ENCODE peak calls at places on chromosomes 5 and 9, in six cellular contexts. One of them, this sample, is unnamed.
A peak's percentile ranks its signal among the peaks of the same experiment; 100 is the strongest.

GRCh38 chr5:14105717-14106435 is 37.3 kb upstream of the TRIO start:
- DNase-seq in osteocyte: no peak
- DNase-seq in MM.1S: no peak
- DNase-seq in choroid plexus epithelial cell: peak; percentile 91
- DNase-seq in AG09319: no peak
- DNase-seq in nephron progenitor cell: no peak
- DNase-seq in this sample: no peak

GRCh38 chr5:39947657-39948056 is 522.9 kb upstream of the DAB2 start:
- DNase-seq in osteocyte: no peak
- DNase-seq in nephron progenitor cell: no peak
- DNase-seq in MM.1S: no peak
- DNase-seq in choroid plexus epithelial cell: peak; percentile 15
- DNase-seq in AG09319: no peak
- DNase-seq in this sample: no peak

GRCh38 chr5:176565760-176566288 is 16.7 kb downstream of the CDHR2 start:
- DNase-seq in AG09319: no peak
- DNase-seq in MM.1S: no peak
- DNase-seq in osteocyte: no peak
- DNase-seq in choroid plexus epithelial cell: no peak
- DNase-seq in nephron progenitor cell: no peak
- DNase-seq in this sample: no peak

GRCh38 chr9:93155716-93156474 is 21.8 kb upstream of the NINJ1 start:
- DNase-seq in AG09319: no peak
- DNase-seq in nephron progenitor cell: no peak
- DNase-seq in MM.1S: no peak
- DNase-seq in choroid plexus epithelial cell: no peak
- DNase-seq in osteocyte: no peak
- DNase-seq in this sample: no peak

GRCh38 chr5:10708189-10708944 is 52.7 kb downstream of the DAP start:
- DNase-seq in choroid plexus epithelial cell: no peak
- DNase-seq in nephron progenitor cell: no peak
- DNase-seq in AG09319: no peak
- DNase-seq in MM.1S: no peak
- DNase-seq in osteocyte: no peak
- DNase-seq in this sample: no peak

GRCh38 chr5:68381909-68382308 is 166.4 kb downstream of the PIK3R1 start:
- DNase-seq in AG09319: no peak
- DNase-seq in osteocyte: no peak
- DNase-seq in MM.1S: no peak
- DNase-seq in nephron progenitor cell: no peak
- DNase-seq in choroid plexus epithelial cell: no peak
- DNase-seq in this sample: no peak

GRCh38 chr9:137484551-137485315 is 25.6 kb upstream of the NSMF start:
- DNase-seq in AG09319: no peak
- DNase-seq in choroid plexus epithelial cell: no peak
- DNase-seq in osteocyte: no peak
- DNase-seq in nephron progenitor cell: no peak
- DNase-seq in MM.1S: no peak
- DNase-seq in this sample: no peak

GRCh38 chr9:124840300-124840833 is 12.9 kb upstream of the WDR38 start:
- DNase-seq in MM.1S: no peak
- DNase-seq in nephron progenitor cell: no peak
- DNase-seq in choroid plexus epithelial cell: no peak
- DNase-seq in AG09319: no peak
- DNase-seq in osteocyte: no peak
- DNase-seq in this sample: no peak

GRCh38 chr9:128091144-128091543 is 23.1 kb downstream of the SLC25A25 start:
- DNase-seq in MM.1S: no peak
- DNase-seq in choroid plexus epithelial cell: peak; percentile 90
- DNase-seq in osteocyte: no peak
- DNase-seq in nephron progenitor cell: peak; percentile 73
- DNase-seq in AG09319: peak; percentile 90
- DNase-seq in this sample: peak; percentile 39

GRCh38 chr5:39517800-39518199 is 93.0 kb upstream of the DAB2 start:
- DNase-seq in choroid plexus epithelial cell: peak; percentile 91
- DNase-seq in osteocyte: no peak
- DNase-seq in MM.1S: no peak
- DNase-seq in AG09319: no peak
- DNase-seq in nephron progenitor cell: no peak
- DNase-seq in this sample: no peak

GRCh38 chr5:40134883-40135520 is 544.7 kb upstream of the PTGER4 start:
- DNase-seq in MM.1S: no peak
- DNase-seq in choroid plexus epithelial cell: peak; percentile 57
- DNase-seq in nephron progenitor cell: no peak
- DNase-seq in osteocyte: no peak
- DNase-seq in AG09319: no peak
- DNase-seq in this sample: no peak

GRCh38 chr5:143014017-143014651 is 244.0 kb downstream of the ARHGAP26 start:
- DNase-seq in choroid plexus epithelial cell: peak; percentile 32
- DNase-seq in osteocyte: no peak
- DNase-seq in nephron progenitor cell: peak; percentile 59
- DNase-seq in MM.1S: no peak
- DNase-seq in AG09319: no peak
- DNase-seq in this sample: peak; percentile 12

GRCh38 chr9:133731876-133732321 is 6.3 kb downstream of the SARDH start:
- DNase-seq in choroid plexus epithelial cell: peak; percentile 72
- DNase-seq in nephron progenitor cell: peak; percentile 57
- DNase-seq in osteocyte: peak; percentile 80
- DNase-seq in MM.1S: no peak
- DNase-seq in AG09319: no peak
- DNase-seq in this sample: no peak

GRCh38 chr5:157828949-157829639 is 29.9 kb downstream of the CLINT1 start:
- DNase-seq in nephron progenitor cell: no peak
- DNase-seq in osteocyte: no peak
- DNase-seq in AG09319: no peak
- DNase-seq in MM.1S: no peak
- DNase-seq in choroid plexus epithelial cell: peak; percentile 20
- DNase-seq in this sample: no peak

GRCh38 chr5:150317048-150318003 is 14.6 kb upstream of the ARSI start:
- DNase-seq in MM.1S: no peak
- DNase-seq in AG09319: peak; percentile 49
- DNase-seq in nephron progenitor cell: peak; percentile 44
- DNase-seq in osteocyte: no peak
- DNase-seq in choroid plexus epithelial cell: peak; percentile 95
- DNase-seq in this sample: peak; percentile 30

GRCh38 chr9:33019797-33020196 is 5.3 kb upstream of the DNAJA1 start:
- DNase-seq in MM.1S: no peak
- DNase-seq in osteocyte: no peak
- DNase-seq in choroid plexus epithelial cell: no peak
- DNase-seq in AG09319: no peak
- DNase-seq in nephron progenitor cell: no peak
- DNase-seq in this sample: no peak

GRCh38 chr9:74920944-74921626 is 31.6 kb downstream of the C9orf40 start:
- DNase-seq in osteocyte: no peak
- DNase-seq in choroid plexus epithelial cell: no peak
- DNase-seq in MM.1S: no peak
- DNase-seq in nephron progenitor cell: no peak
- DNase-seq in AG09319: no peak
- DNase-seq in this sample: no peak

GRCh38 chr5:55360190-55360589 is 52.4 kb downstream of the MTREX start:
- DNase-seq in osteocyte: no peak
- DNase-seq in MM.1S: no peak
- DNase-seq in nephron progenitor cell: no peak
- DNase-seq in choroid plexus epithelial cell: peak; percentile 39
- DNase-seq in AG09319: no peak
- DNase-seq in this sample: no peak

GRCh38 chr5:175657593-175658271 is at the start of gene HRH2:
- DNase-seq in osteocyte: no peak
- DNase-seq in MM.1S: peak; percentile 81
- DNase-seq in AG09319: no peak
- DNase-seq in nephron progenitor cell: peak; percentile 60
- DNase-seq in choroid plexus epithelial cell: peak; percentile 4
- DNase-seq in this sample: peak; percentile 13

GRCh38 chr5:134581241-134581981 is 51.2 kb downstream of the SAR1B start:
- DNase-seq in MM.1S: no peak
- DNase-seq in AG09319: no peak
- DNase-seq in osteocyte: no peak
- DNase-seq in choroid plexus epithelial cell: no peak
- DNase-seq in nephron progenitor cell: no peak
- DNase-seq in this sample: no peak

GRCh38 chr9:133114886-133115603 is 6.0 kb downstream of the RALGDS start:
- DNase-seq in AG09319: no peak
- DNase-seq in nephron progenitor cell: no peak
- DNase-seq in osteocyte: no peak
- DNase-seq in MM.1S: no peak
- DNase-seq in choroid plexus epithelial cell: no peak
- DNase-seq in this sample: no peak

GRCh38 chr5:135308752-135309151 is 90.3 kb downstream of the MACROH2A1 start:
- DNase-seq in osteocyte: peak; percentile 77
- DNase-seq in AG09319: no peak
- DNase-seq in choroid plexus epithelial cell: peak; percentile 90
- DNase-seq in MM.1S: no peak
- DNase-seq in nephron progenitor cell: no peak
- DNase-seq in this sample: no peak

GRCh38 chr5:61298580-61298979 is 33.5 kb upstream of the ZSWIM6 start:
- DNase-seq in choroid plexus epithelial cell: peak; percentile 68
- DNase-seq in nephron progenitor cell: no peak
- DNase-seq in osteocyte: no peak
- DNase-seq in AG09319: no peak
- DNase-seq in MM.1S: no peak
- DNase-seq in this sample: no peak

GRCh38 chr5:61301820-61302563 is 30.1 kb upstream of the ZSWIM6 start:
- DNase-seq in MM.1S: no peak
- DNase-seq in nephron progenitor cell: no peak
- DNase-seq in choroid plexus epithelial cell: peak; percentile 99
- DNase-seq in AG09319: peak; percentile 96
- DNase-seq in osteocyte: no peak
- DNase-seq in this sample: no peak

GRCh38 chr5:61303348-61303747 is 28.7 kb upstream of the ZSWIM6 start:
- DNase-seq in MM.1S: peak; percentile 44
- DNase-seq in choroid plexus epithelial cell: no peak
- DNase-seq in AG09319: no peak
- DNase-seq in nephron progenitor cell: no peak
- DNase-seq in osteocyte: no peak
- DNase-seq in this sample: no peak

GRCh38 chr5:61299254-61299653 is 32.8 kb upstream of the ZSWIM6 start:
- DNase-seq in osteocyte: no peak
- DNase-seq in MM.1S: no peak
- DNase-seq in nephron progenitor cell: no peak
- DNase-seq in AG09319: no peak
- DNase-seq in choroid plexus epithelial cell: no peak
- DNase-seq in this sample: no peak

DNA sequence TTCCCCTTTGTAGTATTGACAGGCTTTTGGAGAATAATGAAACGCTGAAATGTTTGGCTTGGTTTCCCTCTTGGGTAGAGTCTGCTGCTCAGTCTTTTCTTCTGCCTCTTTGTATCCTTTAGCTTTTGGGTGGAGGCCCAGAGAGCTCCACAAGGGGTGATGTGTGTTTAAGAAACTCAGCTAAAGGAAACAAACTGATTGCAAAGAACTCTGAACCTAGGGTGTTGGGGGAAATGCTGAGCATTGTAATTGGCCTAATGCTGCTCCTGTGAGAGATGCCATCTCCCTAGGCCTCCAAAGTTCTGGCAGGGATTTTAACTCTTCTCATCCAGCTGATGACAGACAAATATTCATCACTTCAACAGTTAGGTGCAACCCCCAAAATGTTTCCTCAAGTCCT is 30.7 kb upstream of the ZSWIM6 start:
- DNase-seq in nephron progenitor cell: no peak
- DNase-seq in osteocyte: no peak
- DNase-seq in AG09319: peak; percentile 41
- DNase-seq in MM.1S: no peak
- DNase-seq in choroid plexus epithelial cell: peak; percentile 89
- DNase-seq in this sample: no peak
- TF ChIP-seq CTCF in nephron progenitor cell: no peak
- TF ChIP-seq CTCF in osteocyte: peak; percentile 24
- TF ChIP-seq CTCF in AG09319: peak; percentile 21
- TF ChIP-seq CTCF in MM.1S: no peak
- TF ChIP-seq CTCF in choroid plexus epithelial cell: peak; percentile 42
- TF ChIP-seq CTCF in this sample: no peak

GRCh38 chr9:37784640-37785483 is at the start of gene EXOSC3:
- DNase-seq in AG09319: peak; percentile 49
- DNase-seq in nephron progenitor cell: peak; percentile 88
- DNase-seq in osteocyte: peak; percentile 94
- DNase-seq in MM.1S: peak; percentile 94
- DNase-seq in choroid plexus epithelial cell: peak; percentile 91
- DNase-seq in this sample: peak; percentile 80
- TF ChIP-seq CTCF in AG09319: no peak
- TF ChIP-seq CTCF in nephron progenitor cell: no peak
- TF ChIP-seq CTCF in osteocyte: no peak
- TF ChIP-seq CTCF in MM.1S: no peak
- TF ChIP-seq CTCF in choroid plexus epithelial cell: no peak
- TF ChIP-seq CTCF in this sample: peak; percentile 49

GRCh38 chr9:83708515-83709158 is 879 bp upstream of the UBQLN1 start:
- DNase-seq in osteocyte: peak; percentile 86
- DNase-seq in AG09319: peak; percentile 8
- DNase-seq in choroid plexus epithelial cell: peak; percentile 76
- DNase-seq in nephron progenitor cell: peak; percentile 57
- DNase-seq in MM.1S: peak; percentile 65
- DNase-seq in this sample: peak; percentile 37

GRCh38 chr9:83715794-83716193 is 8.0 kb upstream of the UBQLN1 start:
- DNase-seq in AG09319: no peak
- DNase-seq in nephron progenitor cell: no peak
- DNase-seq in MM.1S: peak; percentile 44
- DNase-seq in osteocyte: no peak
- DNase-seq in choroid plexus epithelial cell: no peak
- DNase-seq in this sample: no peak

GRCh38 chr9:83715221-83715620 is 7.5 kb upstream of the UBQLN1 start:
- DNase-seq in MM.1S: no peak
- DNase-seq in choroid plexus epithelial cell: peak; percentile 8
- DNase-seq in nephron progenitor cell: no peak
- DNase-seq in AG09319: no peak
- DNase-seq in osteocyte: no peak
- DNase-seq in this sample: no peak

DNA sequence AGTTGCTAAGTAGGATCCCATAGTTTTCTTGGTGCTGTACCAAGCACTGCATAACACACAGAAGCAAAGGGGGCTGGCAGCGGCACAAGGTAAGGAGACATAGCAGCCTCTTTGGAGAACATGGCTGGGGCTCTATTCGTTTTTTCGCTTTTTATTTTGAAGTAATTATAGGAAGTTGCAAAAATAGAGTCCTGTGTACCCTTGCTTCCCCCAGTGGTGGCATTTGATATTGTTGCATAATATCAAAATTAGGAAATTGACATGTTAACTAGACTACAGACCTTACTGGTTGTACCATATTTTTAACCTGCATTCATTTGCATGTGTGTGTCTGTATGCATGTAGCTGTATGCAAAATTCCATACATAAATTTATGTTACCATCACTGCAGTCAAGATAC is 6.6 kb upstream of the UBQLN1 start:
- DNase-seq in AG09319: no peak
- DNase-seq in MM.1S: no peak
- DNase-seq in osteocyte: no peak
- DNase-seq in nephron progenitor cell: no peak
- DNase-seq in choroid plexus epithelial cell: peak; percentile 18
- DNase-seq in this sample: no peak
- TF ChIP-seq CTCF in AG09319: peak; percentile 18
- TF ChIP-seq CTCF in MM.1S: peak; percentile 21
- TF ChIP-seq CTCF in osteocyte: peak; percentile 44
- TF ChIP-seq CTCF in nephron progenitor cell: no peak
- TF ChIP-seq CTCF in choroid plexus epithelial cell: peak; percentile 45
- TF ChIP-seq CTCF in this sample: peak; percentile 38

DNA sequence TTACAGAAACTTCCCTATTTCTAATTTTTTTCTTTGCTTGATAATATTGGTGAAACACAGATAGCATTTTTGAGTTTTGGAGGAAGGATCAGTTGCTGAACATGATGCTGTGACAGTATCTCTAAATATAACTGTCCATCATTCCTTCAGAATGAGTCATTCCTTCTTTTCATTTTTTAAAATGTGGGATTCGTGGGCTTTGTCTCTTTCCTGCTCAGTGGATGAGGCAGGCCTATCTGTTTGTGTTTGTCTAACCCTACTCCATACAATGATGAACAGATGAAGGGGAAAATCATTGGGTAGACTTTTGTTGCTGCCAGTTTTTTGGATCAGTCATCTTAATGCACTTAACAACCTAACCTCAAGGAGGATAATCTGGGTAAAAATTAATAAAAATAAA is 15.7 kb upstream of the OR13C8 start:
- DNase-seq in osteocyte: no peak
- DNase-seq in choroid plexus epithelial cell: peak; percentile 4
- DNase-seq in nephron progenitor cell: no peak
- DNase-seq in MM.1S: no peak
- DNase-seq in AG09319: no peak
- DNase-seq in this sample: no peak
- TF ChIP-seq CTCF in osteocyte: no peak
- TF ChIP-seq CTCF in choroid plexus epithelial cell: no peak
- TF ChIP-seq CTCF in nephron progenitor cell: no peak
- TF ChIP-seq CTCF in MM.1S: no peak
- TF ChIP-seq CTCF in AG09319: no peak
- TF ChIP-seq CTCF in this sample: no peak

This sample was measured in neural crest cell.